ENCODE peak calls at places on chromosomes 12 and 14, in nine cellular contexts. K is effector memory CD4-positive, alpha-beta T cell; L is MM.1S; Y is heart left ventricle; C is adrenal gland; R is small intestine; H is Panc1; T is heart right ventricle; Q is ascending aorta. S is an unnamed sample. For H3K36me3, the result is how much of the 10 kb centered on the place peaks cover.

GRCh38 chr14:95511687-95512086 is 4.8 kb downstream of the SYNE3 start:
- DNase-seq in H (no peak), Y (no peak), Q (no peak), R (no peak), L (no peak), C (peak), T (no peak), K (no peak), S (no peak)

GRCh38 chr14:49982082-49982481 is 89.2 kb downstream of the ARF6 start:
- DNase-seq in Q (no peak), C (no peak), K (no peak), T (no peak), Y (no peak), H (no peak), R (no peak), L (no peak), S (no peak)

GRCh38 chr14:36652542-36653201 is 9.0 kb upstream of the PAX9 start:
- DNase-seq in K (no peak), C (no peak), T (no peak), L (no peak), R (no peak), Y (no peak), H (no peak), Q (no peak), S (no peak)

GRCh38 chr12:110936367-110937103 is 16.2 kb upstream of the MYL2 start:
- DNase-seq in L (no peak), K (no peak), Q (no peak), Y (no peak), H (no peak), R (no peak), T (no peak), C (no peak), S (no peak)

GRCh38 chr12:66960704-66961690 is 282.1 kb upstream of the GRIP1 start:
- DNase-seq in H (no peak), Y (no peak), C (no peak), L (no peak), Q (no peak), K (no peak), T (no peak), R (no peak), S (no peak)

GRCh38 chr12:96989916-96990315 is 82.9 kb downstream of the NEDD1 start:
- DNase-seq in R (peak), Q (no peak), H (no peak), Y (no peak), K (no peak), C (no peak), T (no peak), L (peak), S (no peak)

GRCh38 chr14:55691659-55692058 is 111.7 kb downstream of the KTN1 start:
- DNase-seq in H (no peak), R (no peak), C (no peak), Y (no peak), L (no peak), K (no peak), T (no peak), Q (no peak), S (no peak)

GRCh38 chr14:104976198-104977007 is 1.8 kb downstream of the AHNAK2 start:
- DNase-seq in K (peak), T (peak), C (peak), Y (peak), Q (no peak), H (no peak), R (peak), L (peak), S (no peak)

GRCh38 chr12:42589465-42590323 is at the start of gene PRICKLE1:
- DNase-seq in Y (peak), L (peak), Q (no peak), T (peak), C (no peak), R (peak), H (no peak), K (no peak), S (no peak)

GRCh38 chr12:12008232-12008850 is 62.4 kb upstream of the BCL2L14 start:
- DNase-seq in L (no peak), K (no peak), T (no peak), R (no peak), C (peak), Q (no peak), H (no peak), Y (no peak), S (no peak)

GRCh38 chr14:25833341-25834121 is 764.3 kb downstream of the NOVA1 start:
- DNase-seq in Q (no peak), Y (no peak), C (peak), L (peak), K (no peak), R (peak), H (no peak), T (no peak), S (no peak)

GRCh38 chr14:41120400-41120799 is 486.3 kb upstream of the LRFN5 start:
- DNase-seq in C (no peak), Y (no peak), K (no peak), R (no peak), H (no peak), Q (no peak), L (no peak), T (no peak), S (no peak)

GRCh38 chr12:13851828-13852227 is 129.6 kb downstream of the GRIN2B start:
- DNase-seq in H (no peak), L (no peak), Q (no peak), K (no peak), Y (no peak), C (no peak), T (no peak), R (no peak), S (no peak)

GRCh38 chr12:3049176-3049575 is 28.0 kb upstream of the TSPAN9 start:
- DNase-seq in Q (no peak), C (no peak), Y (peak), L (no peak), H (no peak), T (no peak), K (no peak), R (no peak), S (no peak)

GRCh38 chr12:78060186-78060585 is 229.5 kb downstream of the NAV3 start:
- DNase-seq in Y (no peak), R (no peak), H (no peak), K (no peak), L (no peak), C (no peak), T (no peak), Q (no peak), S (no peak)

GRCh38 chr12:62841841-62842240 is 93.1 kb downstream of the PPM1H start:
- DNase-seq in K (no peak), Q (no peak), T (no peak), Y (no peak), C (no peak), L (no peak), R (peak), H (no peak), S (no peak)

GRCh38 chr12:121590476-121591143 is 9.8 kb upstream of the KDM2B start:
- DNase-seq in K (peak), C (no peak), R (peak), Y (no peak), T (no peak), H (no peak), L (peak), Q (no peak), S (no peak)

GRCh38 chr14:100234511-100234910 is 4.4 kb upstream of the YY1 start:
- DNase-seq in R (no peak), H (no peak), K (no peak), C (no peak), T (no peak), Q (no peak), Y (no peak), L (peak), S (no peak)

GRCh38 chr12:66449531-66449930 is 147.2 kb downstream of the HELB start:
- DNase-seq in H (no peak), Y (no peak), R (no peak), L (no peak), C (no peak), Q (no peak), K (no peak), T (no peak), S (no peak)

GRCh38 chr12:50070314-50071060 is 13.1 kb downstream of the ASIC1 start:
- DNase-seq in L (peak), Y (peak), H (no peak), K (peak), R (peak), C (peak), T (peak), Q (no peak), S (no peak)

GRCh38 chr12:124713041-124713435 is 145.6 kb upstream of the NCOR2 start:
- DNase-seq in Q (peak), Y (peak), R (no peak), K (no peak), H (no peak), T (peak), C (peak), L (no peak), S (no peak)

GRCh38 chr12:45402288-45402687 is 186.4 kb downstream of the ANO6 start:
- DNase-seq in R (no peak), K (no peak), H (no peak), Q (no peak), Y (no peak), T (no peak), L (no peak), C (peak), S (no peak)

GRCh38 chr14:53509227-53509822 is 356.2 kb upstream of the DDHD1 start:
- DNase-seq in H (no peak), Y (no peak), T (peak), K (no peak), R (no peak), C (no peak), L (no peak), Q (no peak), S (no peak)

GRCh38 chr14:31207287-31207745 is 277 bp downstream of the HECTD1 start:
- DNase-seq in K (no peak), Y (no peak), H (no peak), R (no peak), Q (no peak), L (no peak), T (no peak), C (no peak), S (peak)

GRCh38 chr12:46468813-46469212 is 96.2 kb upstream of the SLC38A2 start:
- DNase-seq in Y (no peak), H (no peak), L (no peak), K (no peak), C (no peak), Q (no peak), T (no peak), R (no peak), S (no peak)

GRCh38 chr12:10705655-10706054 is 17.5 kb downstream of the YBX3 start:
- DNase-seq in H (no peak), L (no peak), C (no peak), T (no peak), K (no peak), Q (no peak), Y (no peak), R (no peak), S (no peak)

GRCh38 chr14:23095196-23096108 is at the start of gene C14orf119:
- DNase-seq in Q (peak), T (peak), R (peak), Y (peak), K (peak), L (peak), C (peak), H (peak), S (peak)

GRCh38 chr12:89863332-89863938 is 154.8 kb upstream of the ATP2B1 start:
- DNase-seq in Q (no peak), C (no peak), L (peak), Y (no peak), K (peak), R (no peak), T (no peak), H (no peak), S (no peak)

GRCh38 chr12:119710941-119711551 is 43.1 kb downstream of the PRKAB1 start:
- DNase-seq in H (no peak), Q (no peak), T (no peak), L (no peak), Y (no peak), C (peak), R (no peak), K (no peak), S (no peak)

DNA sequence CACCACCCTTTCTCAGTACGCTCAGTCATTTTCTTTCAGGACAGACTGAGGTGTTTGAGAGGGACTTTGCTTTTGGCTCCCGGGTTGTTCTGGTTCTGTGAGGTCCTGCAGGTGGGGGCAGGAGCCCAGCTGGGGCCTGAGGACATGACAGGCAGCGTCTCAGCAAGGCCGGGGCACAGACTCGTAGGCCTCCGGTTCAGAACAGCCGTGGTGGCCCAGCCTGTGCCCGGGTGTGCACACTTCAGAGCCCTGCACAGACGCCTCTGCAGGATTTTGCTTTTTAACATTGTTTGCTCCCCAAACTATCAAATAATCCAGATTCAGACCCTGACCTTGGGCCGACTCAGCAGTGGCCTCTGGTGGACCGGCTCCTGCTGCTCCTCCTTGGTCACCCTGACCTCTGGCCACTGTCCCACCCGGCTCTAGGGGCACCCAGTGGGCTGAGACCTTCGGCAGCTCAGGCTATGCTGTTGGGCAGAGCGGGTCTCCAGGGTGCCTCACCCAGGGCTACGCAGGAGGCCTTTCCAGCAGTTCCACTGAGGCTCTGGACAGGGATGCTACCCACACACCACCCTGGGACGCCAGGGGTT is 65.2 kb downstream of the ADGRD1 start:
- DNase-seq in Q (no peak), R (no peak), T (no peak), H (no peak), K (no peak), Y (peak), C (no peak), L (no peak), S (no peak)
- H3K36me3 ChIP-seq in Q (under half), R (under half), T (half or more), H (under half), K (under half), Y (under half), C (under half), L (under half), S (under half)

DNA sequence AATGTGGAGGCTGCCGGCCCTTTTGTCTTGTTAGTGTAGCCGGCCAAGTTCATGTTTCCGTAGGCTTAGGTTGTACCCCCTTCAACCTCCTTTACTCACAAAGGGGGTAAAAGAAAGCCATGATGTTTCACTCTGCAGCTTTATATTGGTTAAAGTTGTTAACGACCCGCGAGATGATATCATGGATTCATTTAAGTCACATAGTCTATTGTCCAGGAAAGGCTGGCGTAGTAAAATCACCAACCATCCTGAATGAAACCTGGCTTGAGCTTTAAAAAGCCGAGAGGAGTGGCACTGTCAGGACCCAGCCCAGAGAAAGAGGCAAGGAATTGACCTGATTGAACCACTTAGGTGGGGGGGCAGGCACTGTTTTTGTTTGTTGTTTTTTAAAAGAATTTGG is 1.3 kb downstream of the UNG start:
- DNase-seq in C (no peak), R (no peak), H (no peak), Q (no peak), K (no peak), Y (no peak), T (no peak), L (no peak), S (no peak)
- H3K36me3 ChIP-seq in C (under half), R (under half), H (under half), Q (under half), K (under half), Y (under half), T (under half), L (under half), S (under half)

DNA sequence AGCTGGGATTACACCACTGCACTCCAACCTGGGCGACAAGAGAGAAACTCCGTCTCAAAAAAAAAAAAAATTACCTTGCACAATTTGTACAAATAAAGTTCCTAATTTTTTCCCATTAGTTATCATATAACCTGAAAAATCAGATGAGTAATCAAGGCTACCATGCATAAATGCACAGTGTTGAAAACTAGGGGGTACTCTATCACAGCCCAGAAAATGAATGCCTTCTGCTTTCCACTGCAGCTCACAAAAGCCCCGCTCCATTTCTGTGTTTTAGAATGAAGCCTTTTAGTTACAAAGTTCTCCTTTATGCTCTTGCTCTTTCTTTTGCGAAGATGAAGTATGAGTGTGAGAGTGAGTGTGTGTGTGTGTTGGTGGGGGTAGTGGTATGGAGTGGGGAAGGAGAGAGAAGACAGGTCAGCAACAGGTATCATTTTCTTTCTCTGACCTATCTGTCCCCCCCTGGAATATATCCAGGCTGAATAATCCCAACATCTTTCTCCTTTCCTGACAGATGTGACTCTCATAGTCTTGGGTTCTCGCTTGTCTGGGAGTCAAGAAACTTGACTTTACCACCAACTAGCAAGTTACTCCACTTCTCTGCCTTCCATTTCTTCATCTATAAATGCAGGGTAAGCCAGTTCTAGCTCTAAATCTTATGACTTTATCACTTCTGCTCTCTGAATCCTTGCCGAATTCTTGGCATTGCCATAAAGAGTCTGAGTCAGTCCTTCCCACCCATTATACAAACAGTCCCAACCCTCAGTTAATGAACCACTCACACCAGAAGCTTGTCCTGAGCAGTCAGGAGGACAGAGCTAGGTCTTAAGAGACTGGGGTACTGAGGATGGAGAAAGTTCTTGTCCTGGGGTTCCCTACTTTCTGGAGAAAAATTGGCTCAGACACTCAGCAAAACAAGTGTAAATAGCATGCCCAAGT is 16.1 kb downstream of the BIN2 start:
- DNase-seq in L (no peak), R (peak), K (no peak), C (no peak), Y (no peak), T (no peak), H (peak), Q (no peak), S (no peak)
- H3K36me3 ChIP-seq in L (under half), R (under half), K (half or more), C (under half), Y (half or more), T (under half), H (under half), Q (under half), S (under half)

DNA sequence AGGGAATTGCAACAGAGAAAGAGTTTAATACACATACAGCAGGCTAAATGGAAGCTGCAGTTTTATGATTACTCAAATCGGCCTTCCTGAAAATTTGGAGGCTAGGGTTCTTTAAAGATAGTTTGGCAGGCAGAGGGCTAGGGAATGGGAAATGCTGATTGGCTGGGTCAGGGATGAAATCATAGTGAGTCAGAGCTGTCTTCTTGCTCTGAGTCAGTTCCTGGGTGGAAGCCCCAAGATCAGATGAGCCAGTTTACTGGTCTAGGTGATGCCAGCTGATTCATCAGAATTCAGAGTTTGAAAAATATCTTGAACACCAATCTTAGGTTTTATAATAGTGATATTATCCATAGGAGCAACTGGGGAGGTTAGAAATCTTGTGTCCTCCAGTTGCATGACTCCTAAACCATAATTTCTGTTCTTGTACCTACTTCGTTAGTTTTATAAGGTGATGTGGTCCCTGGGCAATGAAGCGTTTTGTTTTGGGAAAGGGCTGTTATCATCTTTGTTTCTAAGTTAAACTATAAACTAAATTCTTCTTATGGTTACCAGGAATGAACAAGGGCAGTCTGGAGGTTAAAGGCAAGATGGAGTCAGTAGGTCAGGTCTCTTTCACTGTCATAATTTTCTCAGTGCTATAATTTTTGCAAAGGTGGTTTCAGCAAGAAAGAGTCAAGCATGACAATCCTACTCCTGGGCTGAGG is 257.8 kb upstream of the CCDC196 start:
- DNase-seq in C (no peak), Q (no peak), H (no peak), K (no peak), R (no peak), L (no peak), T (no peak), Y (no peak), S (no peak)
- H3K36me3 ChIP-seq in C (under half), Q (under half), H (under half), K (under half), R (under half), L (under half), T (under half), Y (under half), S (under half)

GRCh38 chr12:6966351-6966750 is 4.1 kb downstream of the PHB2 start:
- DNase-seq in R (no peak), Q (no peak), T (no peak), K (no peak), C (no peak), H (no peak), L (peak), Y (no peak), S (no peak)
- H3K36me3 ChIP-seq in R (under half), Q (under half), T (under half), K (under half), C (under half), H (under half), L (under half), Y (under half), S (under half)

GRCh38 chr12:100151769-100152168 is 9.1 kb upstream of the BLTP3B start:
- DNase-seq in Y (no peak), T (no peak), R (no peak), L (no peak), C (no peak), Q (no peak), K (no peak), H (no peak), S (no peak)
- H3K36me3 ChIP-seq in Y (under half), T (under half), R (under half), L (under half), C (under half), Q (under half), K (under half), H (under half), S (under half)

GRCh38 chr12:71756054-71756675 is 1.5 kb downstream of the RAB21 start:
- DNase-seq in Y (no peak), T (no peak), C (no peak), Q (no peak), K (no peak), R (peak), L (no peak), H (no peak), S (no peak)

GRCh38 chr12:71755146-71755892 is 656 bp downstream of the RAB21 start:
- DNase-seq in Q (no peak), T (no peak), R (peak), H (no peak), K (peak), C (peak), Y (peak), L (peak), S (peak)

GRCh38 chr12:71763682-71764379 is 9.2 kb downstream of the RAB21 start:
- DNase-seq in H (no peak), K (no peak), C (no peak), L (no peak), Y (no peak), T (no peak), Q (no peak), R (no peak), S (no peak)

GRCh38 chr12:71760471-71760870 is 5.8 kb downstream of the RAB21 start:
- DNase-seq in Q (no peak), L (no peak), Y (no peak), C (no peak), R (no peak), K (no peak), T (no peak), H (no peak), S (no peak)

GRCh38 chr12:71759941-71760340 is 5.3 kb downstream of the RAB21 start:
- DNase-seq in L (no peak), T (no peak), Y (no peak), K (no peak), C (no peak), R (no peak), Q (no peak), H (no peak), S (no peak)
- H3K36me3 ChIP-seq in L (under half), T (under half), Y (under half), K (under half), C (under half), R (under half), Q (under half), H (under half), S (under half)